ENCODE peak calls at places on chromosomes 7 and 10, in four cellular contexts. W, J, F and S are unnamed samples.

GRCh38 chr7:41047789-41048191 is 655.1 kb downstream of the INHBA start:
- DNase-seq in W (peak), J (no peak), F (peak), S (no peak)

GRCh38 chr10:67868132-67868531 is 16.3 kb upstream of the SIRT1 start:
- DNase-seq in W (no peak), J (no peak), F (no peak), S (no peak)

GRCh38 chr7:44142028-44142427 is 896 bp upstream of the MYL7 start:
- DNase-seq in W (no peak), J (no peak), F (no peak), S (no peak)

GRCh38 chr10:58278962-58279307 is 10.0 kb downstream of the CISD1 start:
- DNase-seq in W (no peak), J (no peak), F (no peak), S (no peak)

GRCh38 chr7:51376420-51377092 is 59.9 kb upstream of the COBL start:
- DNase-seq in W (no peak), J (no peak), F (no peak), S (peak)

GRCh38 chr7:135388616-135389015 is 121.3 kb downstream of the CNOT4 start:
- DNase-seq in W (no peak), J (no peak), F (no peak), S (no peak)

GRCh38 chr7:38942431-38943051 is 33.5 kb upstream of the VPS41 start:
- DNase-seq in W (no peak), J (no peak), F (no peak), S (no peak)

GRCh38 chr10:117455346-117455745 is 80.1 kb upstream of the PDZD8 start:
- DNase-seq in W (no peak), J (no peak), F (no peak), S (no peak)